ENCODE peak calls at places on chromosomes 4 and X, in seven cellular contexts. Y, B, S, W, M, X and Q are unnamed samples.

GRCh38 chr4:22170353-22170752 is 221.8 kb upstream of the KCNIP4 start:
- DNase-seq in Y (no peak), B (no peak), S (peak), W (no peak), M (no peak), X (peak), Q (no peak)

GRCh38 chr4:130077275-130077674 is 981.3 kb downstream of the C4orf33 start:
- DNase-seq in Y (no peak), B (no peak), S (no peak), W (no peak), M (no peak), X (peak), Q (peak)

GRCh38 chrX:38558681-38559080 is 2.7 kb upstream of the TSPAN7 start:
- DNase-seq in Y (no peak), B (no peak), S (no peak), W (no peak), M (no peak), X (no peak), Q (no peak)

GRCh38 chr4:179195887-179196286 is 1753.7 kb upstream of the AGA start:
- DNase-seq in Y (no peak), B (no peak), S (no peak), W (no peak), M (no peak), X (no peak), Q (no peak)

GRCh38 chr4:48907706-48908477 is 1.3 kb upstream of the OCIAD2 start:
- DNase-seq in Y (no peak), B (no peak), S (no peak), W (no peak), M (no peak), X (no peak), Q (no peak)

GRCh38 chr4:40672528-40673522 is 43.2 kb upstream of the RBM47 start:
- DNase-seq in Y (peak), B (peak), S (peak), W (no peak), M (no peak), X (peak), Q (peak)

GRCh38 chrX:152810403-152810802 is 20.2 kb downstream of the CETN2 start:
- DNase-seq in Y (no peak), B (no peak), S (no peak), W (no peak), M (no peak), X (no peak), Q (no peak)

GRCh38 chr4:121053601-121054143 is 18.7 kb downstream of the NDNF start:
- DNase-seq in Y (no peak), B (no peak), S (no peak), W (no peak), M (no peak), X (no peak), Q (no peak)

GRCh38 chr4:41214158-41215146 is at the start of gene APBB2:
- DNase-seq in Y (peak), B (peak), S (peak), W (peak), M (peak), X (peak), Q (peak)

GRCh38 chrX:118736394-118737010 is 9.1 kb downstream of the IL13RA1 start:
- DNase-seq in Y (no peak), B (no peak), S (no peak), W (no peak), M (no peak), X (no peak), Q (no peak)

GRCh38 chr4:7971159-7971631 is 31.5 kb upstream of the AFAP1 start:
- DNase-seq in Y (no peak), B (no peak), S (no peak), W (no peak), M (no peak), X (no peak), Q (no peak)

GRCh38 chrX:109997786-109998452 is 5.0 kb upstream of the TMEM164 start:
- DNase-seq in Y (no peak), B (no peak), S (no peak), W (no peak), M (no peak), X (no peak), Q (no peak)

GRCh38 chr4:8516996-8517550 is 63.1 kb upstream of the GPR78 start:
- DNase-seq in Y (no peak), B (no peak), S (no peak), W (no peak), M (no peak), X (peak), Q (no peak)

GRCh38 chrX:48531359-48531954 is 8.1 kb upstream of the TBC1D25 start:
- DNase-seq in Y (peak), B (no peak), S (peak), W (no peak), M (no peak), X (no peak), Q (no peak)

GRCh38 chrX:101485212-101486064 is at the start of gene ARMCX4:
- DNase-seq in Y (peak), B (peak), S (peak), W (peak), M (peak), X (peak), Q (peak)

GRCh38 chrX:53440631-53441517 is 6.7 kb upstream of the HSD17B10 start:
- DNase-seq in Y (no peak), B (no peak), S (peak), W (no peak), M (peak), X (no peak), Q (peak)

GRCh38 chr4:184437988-184438774 is 36.2 kb downstream of the IRF2 start:
- DNase-seq in Y (no peak), B (no peak), S (no peak), W (no peak), M (no peak), X (no peak), Q (no peak)

GRCh38 chr4:34158883-34159282 is 2085.4 kb downstream of the ARAP2 start:
- DNase-seq in Y (no peak), B (no peak), S (no peak), W (no peak), M (no peak), X (no peak), Q (no peak)

GRCh38 chr4:147768113-147768512 is 36.2 kb downstream of the ARHGAP10 start:
- DNase-seq in Y (no peak), B (no peak), S (peak), W (no peak), M (no peak), X (peak), Q (peak)

GRCh38 chr4:15003441-15003890 is 1.2 kb downstream of the CPEB2 start:
- DNase-seq in Y (no peak), B (peak), S (peak), W (peak), M (peak), X (no peak), Q (no peak)

GRCh38 chr4:25022741-25023140 is 8.0 kb downstream of the LGI2 start:
- DNase-seq in Y (no peak), B (no peak), S (no peak), W (no peak), M (no peak), X (no peak), Q (no peak)

GRCh38 chr4:8191136-8191747 is 7.8 kb upstream of the SH3TC1 start:
- DNase-seq in Y (no peak), B (no peak), S (peak), W (no peak), M (no peak), X (peak), Q (peak)

GRCh38 chrX:23838953-23839352 is 56.0 kb downstream of the SAT1 start:
- DNase-seq in Y (no peak), B (no peak), S (no peak), W (no peak), M (no peak), X (no peak), Q (no peak)

GRCh38 chrX:118693843-118694242 is 33.6 kb upstream of the IL13RA1 start:
- DNase-seq in Y (no peak), B (no peak), S (no peak), W (no peak), M (no peak), X (no peak), Q (peak)

GRCh38 chr4:57061395-57061794 is 48.8 kb downstream of the IGFBP7 start:
- DNase-seq in Y (no peak), B (no peak), S (peak), W (no peak), M (no peak), X (no peak), Q (no peak)

GRCh38 chrX:31819455-31819854 is 747.6 kb upstream of the FTHL17 start:
- DNase-seq in Y (no peak), B (no peak), S (no peak), W (no peak), M (no peak), X (no peak), Q (no peak)

GRCh38 chr4:110902500-110902899 is 279.6 kb upstream of the PITX2 start:
- DNase-seq in Y (no peak), B (no peak), S (no peak), W (no peak), M (no peak), X (no peak), Q (no peak)

GRCh38 chr4:173270312-173271027 is 63.7 kb downstream of the HMGB2 start:
- DNase-seq in Y (no peak), B (no peak), S (no peak), W (no peak), M (no peak), X (no peak), Q (no peak)

GRCh38 chr4:82629238-82630000 is 67.6 kb upstream of the TMEM150C start:
- DNase-seq in Y (no peak), B (no peak), S (no peak), W (no peak), M (peak), X (no peak), Q (no peak)

GRCh38 chr4:99947608-99948007 is 1.2 kb upstream of the DNAJB14 start:
- DNase-seq in Y (no peak), B (no peak), S (no peak), W (no peak), M (no peak), X (no peak), Q (no peak)

GRCh38 chrX:71581210-71581609 is 3.0 kb downstream of the GCNA start:
- DNase-seq in Y (no peak), B (no peak), S (no peak), W (no peak), M (no peak), X (no peak), Q (no peak)

GRCh38 chr4:36159208-36159607 is 85.1 kb downstream of the ARAP2 start:
- DNase-seq in Y (no peak), B (no peak), S (no peak), W (no peak), M (no peak), X (no peak), Q (no peak)

GRCh38 chrX:119419146-119419545 is 20.0 kb downstream of the SLC25A43 start:
- DNase-seq in Y (no peak), B (no peak), S (no peak), W (no peak), M (no peak), X (no peak), Q (no peak)

GRCh38 chrX:43552166-43552565 is 103.9 kb upstream of the MAOA start:
- DNase-seq in Y (no peak), B (no peak), S (no peak), W (no peak), M (no peak), X (no peak), Q (no peak)

GRCh38 chr4:156976147-156976546 is 4.5 kb upstream of the PDGFC start:
- DNase-seq in Y (no peak), B (no peak), S (peak), W (no peak), M (no peak), X (peak), Q (peak)

GRCh38 chrX:132837126-132837525 is 121.3 kb downstream of the HS6ST2 start:
- DNase-seq in Y (no peak), B (no peak), S (no peak), W (no peak), M (no peak), X (no peak), Q (peak)

GRCh38 chrX:51496501-51497291 is at the start of gene NUDT11:
- DNase-seq in Y (peak), B (peak), S (peak), W (peak), M (no peak), X (peak), Q (peak)

GRCh38 chr4:122341906-122342305 is 36.9 kb upstream of the ADAD1 start:
- DNase-seq in Y (peak), B (no peak), S (peak), W (no peak), M (no peak), X (peak), Q (no peak)

GRCh38 chrX:2965965-2966364 is 36.8 kb upstream of the ARSD start:
- DNase-seq in Y (no peak), B (no peak), S (no peak), W (no peak), M (no peak), X (no peak), Q (no peak)

GRCh38 chr4:99504804-99505502 is 5.9 kb upstream of the C4orf17 start:
- DNase-seq in Y (no peak), B (no peak), S (no peak), W (no peak), M (no peak), X (no peak), Q (no peak)